ENCODE peak calls at places on chromosomes 7 and 10, in seven cellular contexts. W, M, Q, O, J, R and A are unnamed samples.

GRCh38 chr10:10630281-10630680 is 387.4 kb upstream of the CELF2 start:
- DNase-seq in W (no peak), M (no peak), Q (no peak), O (no peak), J (no peak), R (no peak), A (no peak)

GRCh38 chr10:1374901-1375804 is 319.0 kb downstream of the WDR37 start:
- DNase-seq in W (no peak), M (no peak), Q (no peak), O (no peak), J (no peak), R (no peak), A (peak)

GRCh38 chr7:151117565-151117964 is 31.3 kb downstream of the AGAP3 start:
- DNase-seq in W (no peak), M (no peak), Q (no peak), O (no peak), J (no peak), R (no peak), A (no peak)

GRCh38 chr10:93288679-93289634 is 193.2 kb downstream of the MYOF start:
- DNase-seq in W (peak), M (peak), Q (peak), O (peak), J (peak), R (peak), A (peak)

GRCh38 chr7:144513332-144513731 is 109.8 kb upstream of the NOBOX start:
- DNase-seq in W (no peak), M (no peak), Q (no peak), O (no peak), J (no peak), R (peak), A (no peak)

GRCh38 chr7:48289661-48290060 is 118.4 kb downstream of the ABCA13 start:
- DNase-seq in W (no peak), M (no peak), Q (no peak), O (no peak), J (no peak), R (no peak), A (no peak)

GRCh38 chr10:71835671-71836593 is 15.1 kb downstream of the PSAP start:
- DNase-seq in W (peak), M (peak), Q (no peak), O (no peak), J (peak), R (no peak), A (no peak)

GRCh38 chr7:10128748-10129147 is 844.9 kb upstream of the PHF14 start:
- DNase-seq in W (no peak), M (no peak), Q (peak), O (peak), J (peak), R (peak), A (no peak)

GRCh38 chr7:132066776-132067175 is 509.5 kb downstream of the PLXNA4 start:
- DNase-seq in W (peak), M (no peak), Q (no peak), O (no peak), J (no peak), R (no peak), A (no peak)

GRCh38 chr7:28774529-28775057 is 183.5 kb downstream of the TRIL start:
- DNase-seq in W (no peak), M (no peak), Q (no peak), O (no peak), J (no peak), R (no peak), A (no peak)

GRCh38 chr10:113133497-113133896 is 183.4 kb downstream of the TCF7L2 start:
- DNase-seq in W (no peak), M (no peak), Q (no peak), O (no peak), J (no peak), R (no peak), A (no peak)

GRCh38 chr7:18352339-18353255 is 143.0 kb upstream of the HDAC9 start:
- DNase-seq in W (no peak), M (peak), Q (peak), O (peak), J (peak), R (peak), A (no peak)

GRCh38 chr10:81564143-81564542 is 310.9 kb upstream of the NRG3 start:
- DNase-seq in W (no peak), M (no peak), Q (no peak), O (no peak), J (no peak), R (no peak), A (no peak)

GRCh38 chr10:25632802-25633201 is 301.2 kb upstream of the MYO3A start:
- DNase-seq in W (no peak), M (no peak), Q (no peak), O (no peak), J (no peak), R (no peak), A (no peak)

GRCh38 chr10:96840841-96841518 is 8.9 kb downstream of the LCOR start:
- DNase-seq in W (no peak), M (no peak), Q (peak), O (no peak), J (no peak), R (no peak), A (no peak)

GRCh38 chr7:77685219-77685618 is 11.0 kb upstream of the RSBN1L start:
- DNase-seq in W (no peak), M (no peak), Q (no peak), O (no peak), J (no peak), R (no peak), A (no peak)

GRCh38 chr7:139451638-139452037 is 31.8 kb downstream of the KLRG2 start:
- DNase-seq in W (no peak), M (no peak), Q (no peak), O (no peak), J (no peak), R (no peak), A (no peak)

GRCh38 chr7:100423315-100423714 is 5.2 kb downstream of the ZCWPW1 start:
- DNase-seq in W (no peak), M (no peak), Q (no peak), O (no peak), J (no peak), R (no peak), A (no peak)

GRCh38 chr10:114743552-114744231 is 77.9 kb upstream of the FHIP2A start:
- DNase-seq in W (no peak), M (no peak), Q (no peak), O (no peak), J (no peak), R (no peak), A (no peak)

GRCh38 chr10:31765546-31765945 is 163.1 kb downstream of the ARHGAP12 start:
- DNase-seq in W (no peak), M (peak), Q (no peak), O (no peak), J (no peak), R (no peak), A (no peak)

GRCh38 chr7:45682358-45682735 is 108.2 kb downstream of the ADCY1 start:
- DNase-seq in W (no peak), M (no peak), Q (no peak), O (no peak), J (no peak), R (no peak), A (peak)

GRCh38 chr10:44460499-44460898 is 75.6 kb upstream of the CXCL12 start:
- DNase-seq in W (no peak), M (no peak), Q (no peak), O (no peak), J (no peak), R (no peak), A (no peak)

GRCh38 chr7:138021889-138022288 is 20.0 kb upstream of the CREB3L2 start:
- DNase-seq in W (no peak), M (no peak), Q (no peak), O (no peak), J (no peak), R (no peak), A (no peak)

GRCh38 chr7:27165655-27166474 is 528 bp upstream of the HOXA9 start:
- DNase-seq in W (no peak), M (peak), Q (no peak), O (peak), J (no peak), R (no peak), A (no peak)

GRCh38 chr10:5092848-5093790 is 1.1 kb upstream of the AKR1C3 start:
- DNase-seq in W (no peak), M (no peak), Q (no peak), O (no peak), J (no peak), R (no peak), A (no peak)

GRCh38 chr7:154304231-154304630 is 252.0 kb downstream of the DPP6 start:
- DNase-seq in W (no peak), M (no peak), Q (no peak), O (no peak), J (no peak), R (no peak), A (no peak)

GRCh38 chr10:11326919-11327318 is 284.5 kb downstream of the USP6NL start:
- DNase-seq in W (no peak), M (no peak), Q (no peak), O (no peak), J (no peak), R (no peak), A (no peak)

GRCh38 chr7:42790196-42790595 is 121.7 kb downstream of the C7orf25 start:
- DNase-seq in W (no peak), M (no peak), Q (no peak), O (no peak), J (no peak), R (no peak), A (no peak)

GRCh38 chr7:27254625-27255024 is 12.0 kb downstream of the EVX1 start:
- DNase-seq in W (no peak), M (no peak), Q (no peak), O (no peak), J (no peak), R (no peak), A (no peak)

GRCh38 chr10:110361800-110362456 is 57.2 kb upstream of the SMNDC1 start:
- DNase-seq in W (no peak), M (no peak), Q (no peak), O (no peak), J (no peak), R (no peak), A (no peak)

GRCh38 chr7:112347088-112347487 is 103.2 kb upstream of the IFRD1 start:
- DNase-seq in W (no peak), M (no peak), Q (no peak), O (no peak), J (no peak), R (no peak), A (no peak)

GRCh38 chr7:102468416-102469350 is 3.9 kb downstream of the LRWD1 start:
- DNase-seq in W (peak), M (no peak), Q (no peak), O (no peak), J (no peak), R (no peak), A (peak)

GRCh38 chr7:6172331-6173295 is 99.8 kb downstream of the CYTH3 start:
- DNase-seq in W (no peak), M (no peak), Q (no peak), O (no peak), J (no peak), R (no peak), A (no peak)

GRCh38 chr7:31899356-31899927 is 170.8 kb downstream of the PDE1C start:
- DNase-seq in W (no peak), M (no peak), Q (peak), O (no peak), J (no peak), R (no peak), A (no peak)

GRCh38 chr7:44281811-44282600 is 43.4 kb downstream of the CAMK2B start:
- DNase-seq in W (peak), M (no peak), Q (no peak), O (peak), J (no peak), R (no peak), A (peak)

GRCh38 chr10:131854579-131855335 is 46.1 kb upstream of the PPP2R2D start:
- DNase-seq in W (no peak), M (no peak), Q (no peak), O (no peak), J (no peak), R (no peak), A (peak)
- TF ChIP-seq CTCF in W (no peak), M (no peak), Q (no peak), O (no peak), J (no peak), R (no peak), A (no peak)

GRCh38 chr7:134691820-134692705 is 45.4 kb downstream of the BPGM start:
- DNase-seq in W (peak), M (peak), Q (no peak), O (no peak), J (no peak), R (no peak), A (no peak)

GRCh38 chr7:134694767-134695166 is 48.1 kb downstream of the BPGM start:
- DNase-seq in W (no peak), M (no peak), Q (no peak), O (no peak), J (no peak), R (no peak), A (no peak)

GRCh38 chr7:134694299-134694698 is 47.6 kb downstream of the BPGM start:
- DNase-seq in W (no peak), M (no peak), Q (no peak), O (peak), J (no peak), R (peak), A (no peak)

GRCh38 chr7:134695321-134695860 is 48.7 kb downstream of the BPGM start:
- DNase-seq in W (peak), M (peak), Q (no peak), O (no peak), J (no peak), R (no peak), A (no peak)

DNA sequence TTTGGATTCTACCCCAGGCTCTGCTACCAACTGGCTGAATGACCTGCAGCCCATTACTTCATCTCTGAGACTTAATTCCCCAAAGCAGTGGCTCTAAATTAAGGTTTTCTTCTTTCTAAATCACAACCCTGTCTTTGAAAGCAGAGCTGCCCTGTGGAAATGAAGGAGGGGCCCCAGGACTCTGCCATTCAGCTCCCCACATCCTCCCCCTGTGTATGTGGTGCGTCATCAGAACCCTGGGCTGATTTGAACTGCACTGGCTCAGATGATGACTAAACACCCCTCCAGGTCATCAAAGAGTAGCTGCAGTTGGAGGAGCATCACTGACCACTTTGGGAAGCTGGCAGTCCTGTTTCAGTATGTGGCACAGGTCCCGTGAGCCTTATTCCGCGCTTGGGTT is 46.6 kb downstream of the BPGM start:
- DNase-seq in W (peak), M (peak), Q (no peak), O (no peak), J (no peak), R (no peak), A (no peak)
- TF ChIP-seq CTCF in W (no peak), M (no peak), Q (no peak), O (no peak), J (no peak), R (no peak), A (no peak)

DNA sequence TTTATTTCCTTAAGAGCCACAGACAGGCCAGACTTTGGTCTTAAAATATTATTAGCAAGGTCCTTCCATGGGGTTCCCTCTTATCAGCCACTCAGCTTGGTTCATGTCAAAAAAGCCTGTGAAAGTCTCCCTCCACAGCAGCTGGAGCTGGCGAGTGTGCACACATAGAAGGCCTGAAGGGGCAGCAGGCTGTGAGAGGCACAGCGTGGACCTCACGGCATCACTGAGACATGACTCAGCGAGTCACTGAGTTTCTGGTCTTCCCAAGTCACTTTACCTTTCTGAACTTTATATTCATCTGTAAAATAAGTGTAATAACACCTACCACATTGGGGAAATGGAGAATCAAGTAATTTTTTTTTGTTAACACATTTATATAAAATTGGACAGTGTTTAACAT is 8.7 kb downstream of the TAF3 start:
- DNase-seq in W (no peak), M (no peak), Q (no peak), O (no peak), J (no peak), R (no peak), A (no peak)
- TF ChIP-seq CTCF in W (no peak), M (peak), Q (no peak), O (no peak), J (no peak), R (no peak), A (no peak)

DNA sequence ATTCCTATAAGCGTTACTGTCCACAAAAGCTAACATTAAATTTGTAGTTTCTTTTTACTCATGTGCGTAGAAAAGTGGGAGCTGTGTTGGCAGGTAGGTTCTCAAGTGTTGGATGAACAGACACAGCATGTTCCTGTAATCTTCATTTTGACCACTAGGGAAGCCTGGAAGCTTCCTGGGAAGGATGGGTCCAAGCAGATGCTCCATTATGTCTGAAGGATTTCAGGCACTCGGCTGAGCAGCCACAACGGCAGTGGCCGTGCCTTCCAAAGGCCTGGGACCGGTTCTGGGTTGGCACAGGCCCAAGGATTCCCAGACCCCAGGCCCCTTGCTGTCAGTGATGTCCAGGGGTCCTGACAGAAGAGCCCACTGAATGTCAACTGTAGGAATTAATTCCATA is 386.3 kb downstream of the TNS3 start:
- DNase-seq in W (no peak), M (no peak), Q (no peak), O (no peak), J (no peak), R (peak), A (no peak)
- TF ChIP-seq CTCF in W (no peak), M (peak), Q (no peak), O (peak), J (peak), R (peak), A (peak)